ENCODE peak calls at places on chromosomes 2 and 18, in five cellular contexts. A, Z, J, B and F are unnamed samples.

GRCh38 chr2:120486946-120487345 is 141.0 kb downstream of the INHBB start:
- DNase-seq in B (no peak), J (no peak), A (no peak), Z (no peak), F (no peak)

GRCh38 chr18:28808373-28808772 is 631.4 kb upstream of the CDH2 start:
- DNase-seq in A (no peak), J (no peak), Z (no peak), B (no peak), F (no peak)

GRCh38 chr2:80126596-80127189 is 177.9 kb downstream of the LRRTM1 start:
- DNase-seq in B (no peak), J (no peak), A (no peak), Z (no peak), F (no peak)

GRCh38 chr2:65227035-65227470 is 578 bp upstream of the ACTR2 start:
- DNase-seq in J (peak; percentile 27), Z (no peak), A (no peak), B (no peak), F (no peak)

GRCh38 chr2:73903313-73903712 is 10.5 kb downstream of the ACTG2 start:
- DNase-seq in Z (no peak), J (no peak), A (no peak), B (no peak), F (no peak)

GRCh38 chr18:59656488-59656887 is 40.7 kb downstream of the CCBE1 start:
- DNase-seq in B (no peak), J (no peak), Z (no peak), A (no peak), F (no peak)

GRCh38 chr2:98649135-98649991 is 41.0 kb downstream of the UNC50 start:
- DNase-seq in J (peak; percentile 87), A (peak; percentile 66), Z (peak; percentile 78), B (peak; percentile 48), F (peak; percentile 82)

GRCh38 chr2:217356795-217357194 is 496.9 kb upstream of the TNP1 start:
- DNase-seq in Z (peak; percentile 35), J (peak; percentile 18), B (no peak), A (no peak), F (no peak)

GRCh38 chr2:114089636-114090325 is 199.9 kb downstream of the ACTR3 start:
- DNase-seq in B (no peak), Z (no peak), A (no peak), J (no peak), F (no peak)

GRCh38 chr2:128638741-128639477 is 320.2 kb upstream of the HS6ST1 start:
- DNase-seq in A (no peak), B (no peak), Z (no peak), J (peak; percentile 98), F (no peak)

GRCh38 chr2:164754157-164755093 is 87.2 kb downstream of the COBLL1 start:
- DNase-seq in B (no peak), Z (no peak), J (no peak), A (no peak), F (no peak)

GRCh38 chr2:199404841-199405240 is 52.9 kb downstream of the SATB2 start:
- DNase-seq in A (no peak), Z (no peak), B (no peak), J (no peak), F (no peak)

GRCh38 chr18:79068299-79068945 is 772 bp upstream of the ATP9B start:
- DNase-seq in J (peak; percentile 50), A (no peak), B (no peak), Z (peak; percentile 19), F (peak; percentile 8)

GRCh38 chr2:221447310-221447709 is 124.8 kb downstream of the EPHA4 start:
- DNase-seq in A (no peak), B (no peak), Z (no peak), J (peak; percentile 51), F (no peak)

GRCh38 chr18:56974141-56974540 is 172.7 kb upstream of the BOD1L2 start:
- DNase-seq in A (no peak), J (no peak), B (no peak), Z (no peak), F (no peak)

GRCh38 chr18:75247601-75248421 is 37.2 kb downstream of the TSHZ1 start:
- DNase-seq in Z (no peak), A (no peak), J (no peak), B (no peak), F (no peak)

GRCh38 chr2:191869178-191869577 is 22.3 kb upstream of the CAVIN2 start:
- DNase-seq in Z (no peak), J (peak; percentile 95), A (peak; percentile 57), B (no peak), F (no peak)

GRCh38 chr2:205462681-205463345 is 219.5 kb upstream of the NRP2 start:
- DNase-seq in Z (no peak), J (no peak), A (no peak), B (no peak), F (no peak)

GRCh38 chr2:2580341-2580740 is 249.3 kb upstream of the MYT1L start:
- DNase-seq in A (no peak), J (no peak), Z (no peak), B (no peak), F (no peak)

GRCh38 chr2:181656450-181657261 is at the start of gene CERKL:
- DNase-seq in A (peak; percentile 49), Z (no peak), J (peak; percentile 89), B (no peak), F (no peak)

GRCh38 chr2:53787911-53788289 is 1.1 kb downstream of the ERLEC1 start:
- DNase-seq in B (no peak), J (no peak), A (no peak), Z (no peak), F (no peak)

GRCh38 chr2:163800889-163801498 is 65.2 kb upstream of the FIGN start:
- DNase-seq in A (no peak), Z (no peak), B (peak; percentile 8), J (no peak), F (no peak)

GRCh38 chr2:33373986-33374385 is 102.5 kb upstream of the RASGRP3 start:
- DNase-seq in A (no peak), J (no peak), Z (no peak), B (no peak), F (no peak)

GRCh38 chr18:34357944-34358580 is 133.3 kb upstream of the NOL4 start:
- DNase-seq in B (no peak), Z (no peak), A (no peak), J (no peak), F (no peak)

GRCh38 chr2:183207110-183207509 is 82.9 kb downstream of the NUP35 start:
- DNase-seq in Z (no peak), A (peak; percentile 1), J (peak; percentile 22), B (peak; percentile 11), F (no peak)

GRCh38 chr2:10333247-10333613 is 30.5 kb downstream of the HPCAL1 start:
- DNase-seq in B (no peak), A (no peak), Z (no peak), J (peak; percentile 28), F (no peak)

GRCh38 chr2:196059491-196059960 is 9.1 kb downstream of the DNAH7 start:
- DNase-seq in Z (no peak), A (no peak), B (no peak), J (peak; percentile 41), F (no peak)

DNA sequence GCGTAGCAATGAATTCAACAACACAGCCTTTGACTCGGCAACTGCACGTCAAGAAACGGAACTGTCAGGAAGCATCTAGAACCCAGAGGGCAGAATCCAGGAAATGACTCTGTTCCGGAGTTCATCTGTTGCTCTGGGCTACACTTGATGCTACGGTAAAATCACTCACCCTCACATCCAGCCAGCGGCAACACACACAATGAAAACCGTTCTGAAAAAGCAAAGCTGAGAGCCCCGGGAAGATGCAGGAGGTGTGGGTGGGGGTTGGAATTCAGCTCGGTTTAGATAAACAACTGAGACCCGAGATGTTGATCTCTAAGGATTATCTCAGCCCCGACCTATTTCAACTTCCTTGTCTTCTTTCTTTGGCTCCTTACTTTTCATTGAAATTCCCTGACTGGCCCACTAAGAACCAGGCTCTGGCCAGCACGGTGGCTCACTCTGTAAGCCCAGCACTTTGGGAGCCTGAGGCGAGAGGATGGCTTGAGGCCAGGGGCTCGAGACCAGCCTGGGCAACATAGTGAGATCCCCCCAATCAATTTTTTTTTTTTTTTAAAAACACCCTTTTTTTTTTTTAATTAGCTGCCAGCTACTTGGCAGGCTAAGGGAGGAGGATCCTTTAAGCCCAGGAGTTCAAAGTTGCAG is 13.3 kb upstream of the RAB17 start:
- DNase-seq in B (peak; percentile 15), Z (no peak), J (peak; percentile 56), A (no peak), F (peak; percentile 65)
- H3K4me3 ChIP-seq in B (no peak overlapping the region), Z (no peak overlapping the region), J (no peak overlapping the region), A (no peak overlapping the region), F (peak overlapping the region; percentile 23)

GRCh38 chr2:109144721-109145120 is 15.7 kb downstream of the SH3RF3 start:
- DNase-seq in J (no peak), A (no peak), B (no peak), Z (no peak), F (no peak)
- H3K4me3 ChIP-seq in J (no peak overlapping the region), A (no peak overlapping the region), B (no peak overlapping the region), Z (no peak overlapping the region), F (no peak overlapping the region)

GRCh38 chr2:30421026-30421425 is 26.0 kb upstream of the LCLAT1 start:
- DNase-seq in Z (no peak), A (no peak), B (no peak), J (no peak), F (no peak)

GRCh38 chr2:30422437-30422805 is 24.6 kb upstream of the LCLAT1 start:
- DNase-seq in Z (no peak), J (no peak), A (peak; percentile 37), B (no peak), F (peak; percentile 71)

GRCh38 chr2:30425326-30425725 is 21.7 kb upstream of the LCLAT1 start:
- DNase-seq in Z (no peak), A (no peak), B (no peak), J (no peak), F (no peak)

GRCh38 chr2:30424231-30424630 is 22.8 kb upstream of the LCLAT1 start:
- DNase-seq in A (no peak), B (no peak), J (no peak), Z (no peak), F (no peak)

GRCh38 chr2:30421551-30422436 is 25.3 kb upstream of the LCLAT1 start:
- DNase-seq in J (peak; percentile 25), A (no peak), B (no peak), Z (no peak), F (no peak)
- H3K4me3 ChIP-seq in J (no peak overlapping the region), A (no peak overlapping the region), B (peak overlapping the region; percentile 23), Z (no peak overlapping the region), F (peak overlapping the region; percentile 26)

GRCh38 chr2:207531024-207531411 is 1.3 kb downstream of the CREB1 start:
- DNase-seq in J (no peak), Z (no peak), B (no peak), A (no peak), F (no peak)

GRCh38 chr2:207533609-207534008 is 3.8 kb downstream of the CREB1 start:
- DNase-seq in Z (no peak), J (no peak), B (no peak), A (no peak), F (no peak)

GRCh38 chr2:207530160-207531023 is 630 bp downstream of the CREB1 start:
- DNase-seq in A (no peak), Z (no peak), B (no peak), J (peak; percentile 49), F (peak; percentile 35)

GRCh38 chr2:207532676-207533075 is 2.9 kb downstream of the CREB1 start:
- DNase-seq in A (no peak), B (no peak), J (no peak), Z (no peak), F (no peak)

DNA sequence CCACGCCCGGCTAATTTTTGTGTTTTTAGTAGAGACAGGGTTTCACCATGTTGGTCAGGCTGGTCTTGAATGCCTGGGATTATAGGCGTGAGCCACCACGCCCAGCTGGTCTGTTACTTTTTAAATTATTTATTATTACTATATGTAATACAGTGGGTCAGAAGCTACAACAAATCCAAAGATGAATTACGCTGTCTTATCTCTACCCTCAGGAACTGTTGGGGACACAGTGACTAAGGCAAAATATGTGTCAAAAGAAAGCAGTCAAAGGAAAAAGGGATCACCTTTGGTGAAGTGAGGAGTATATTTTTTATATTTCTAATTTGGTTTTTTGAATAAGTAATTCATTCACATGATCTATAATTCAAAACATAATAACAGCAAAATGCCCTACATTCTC is 4.6 kb downstream of the CREB1 start:
- DNase-seq in Z (no peak), B (no peak), A (no peak), J (no peak), F (no peak)
- H3K4me3 ChIP-seq in Z (no peak overlapping the region), B (no peak overlapping the region), A (no peak overlapping the region), J (no peak overlapping the region), F (no peak overlapping the region)